ENCODE peak calls at places on chromosomes 13 and 19, in six cellular contexts. S is PC-3, X is GM23248, F is HCT116, K is SK-N-SH, Q is MM.1S. T is an unnamed sample.

GRCh38 chr13:27481766-27482165 is 31.4 kb upstream of the MTIF3 start:
- DNase-seq in S (peak; percentile 55), X (peak; percentile 32), F (peak; percentile 37), K (peak; percentile 65), Q (peak; percentile 24), T (peak; percentile 81)

GRCh38 chr13:103607995-103608394 is 541.8 kb upstream of the SLC10A2 start:
- DNase-seq in S (no peak), X (no peak), F (no peak), K (no peak), Q (no peak), T (no peak)

GRCh38 chr19:5121286-5122120 is 152.6 kb downstream of the KDM4B start:
- DNase-seq in S (no peak), X (no peak), F (no peak), K (no peak), Q (no peak), T (no peak)

GRCh38 chr13:53160211-53160610 is 131.6 kb downstream of the OLFM4 start:
- DNase-seq in S (no peak), X (no peak), F (no peak), K (no peak), Q (no peak), T (no peak)

GRCh38 chr13:30559274-30559673 is 58.4 kb upstream of the USPL1 start:
- DNase-seq in S (no peak), X (no peak), F (no peak), K (no peak), Q (no peak), T (no peak)

GRCh38 chr19:12937243-12938053 is 961 bp upstream of the CALR start:
- DNase-seq in S (peak; percentile 52), X (peak; percentile 74), F (no peak), K (peak; percentile 52), Q (peak; percentile 64), T (peak; percentile 69)

GRCh38 chr19:40762754-40763153 is 11.8 kb downstream of the SNRPA start:
- DNase-seq in S (no peak), X (no peak), F (no peak), K (no peak), Q (no peak), T (no peak)

GRCh38 chr13:62931901-62932883 is 1516.5 kb upstream of the PCDH20 start:
- DNase-seq in S (peak; percentile 33), X (peak; percentile 48), F (no peak), K (no peak), Q (no peak), T (no peak)

GRCh38 chr19:18456974-18457373 is 19.0 kb upstream of the ISYNA1 start:
- DNase-seq in S (no peak), X (peak; percentile 75), F (no peak), K (no peak), Q (no peak), T (no peak)

GRCh38 chr19:46303702-46304397 is 7.0 kb downstream of the HIF3A start:
- DNase-seq in S (no peak), X (peak; percentile 47), F (peak; percentile 92), K (peak; percentile 82), Q (no peak), T (peak; percentile 96)

GRCh38 chr19:38718747-38719543 is 25.3 kb downstream of the CAPN12 start:
- DNase-seq in S (no peak), X (peak; percentile 40), F (no peak), K (peak; percentile 64), Q (no peak), T (peak; percentile 44)

GRCh38 chr19:49954092-49954825 is 6.7 kb downstream of the SIGLEC11 start:
- DNase-seq in S (no peak), X (peak; percentile 27), F (no peak), K (no peak), Q (no peak), T (no peak)

GRCh38 chr19:13159713-13160112 is 9.5 kb downstream of the IER2 start:
- DNase-seq in S (no peak), X (no peak), F (no peak), K (no peak), Q (no peak), T (no peak)

GRCh38 chr19:48724796-48725753 is 5.5 kb upstream of the MAMSTR start:
- DNase-seq in S (peak; percentile 50), X (peak; percentile 87), F (peak; percentile 72), K (peak; percentile 75), Q (peak; percentile 45), T (peak; percentile 79)

GRCh38 chr13:102726430-102726829 is 31.6 kb upstream of the METTL21C start:
- DNase-seq in S (peak; percentile 47), X (no peak), F (no peak), K (no peak), Q (peak; percentile 21), T (no peak)

GRCh38 chr13:61954092-61954491 is 538.4 kb upstream of the PCDH20 start:
- DNase-seq in S (peak; percentile 50), X (peak; percentile 1), F (peak; percentile 19), K (peak; percentile 14), Q (no peak), T (peak; percentile 39)

DNA sequence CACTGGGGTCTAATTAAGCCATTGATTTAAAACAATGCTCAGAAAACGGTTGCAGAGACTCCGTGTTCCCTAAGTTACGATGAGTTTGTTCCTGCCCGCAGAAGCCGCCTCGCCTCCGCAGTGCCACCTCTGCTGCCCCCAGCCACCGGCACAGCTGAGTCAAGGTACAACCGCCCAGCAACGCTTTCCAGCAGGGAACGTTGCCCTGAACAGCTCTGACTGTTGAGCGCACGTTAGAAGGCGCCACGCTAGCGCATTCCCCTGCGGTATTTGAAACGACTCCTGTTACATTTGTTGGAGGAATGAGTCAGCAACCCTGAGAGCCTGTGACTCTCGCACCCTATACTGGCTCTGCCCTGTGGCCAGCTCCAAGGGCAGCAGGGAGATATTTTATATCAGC is 302.7 kb downstream of the TEX29 start:
- DNase-seq in S (no peak), X (no peak), F (no peak), K (no peak), Q (no peak), T (no peak)
- TF ChIP-seq EZH2phosphoT487 in S (no peak), X (no peak), F (no peak), K (no peak), Q (no peak), T (no peak)

GRCh38 chr13:101408154-101408553 is 8.2 kb downstream of the NALCN start:
- DNase-seq in S (no peak), X (no peak), F (no peak), K (no peak), Q (no peak), T (no peak)

GRCh38 chr13:101408992-101409656 is 7.2 kb downstream of the NALCN start:
- DNase-seq in S (no peak), X (no peak), F (no peak), K (no peak), Q (no peak), T (no peak)

GRCh38 chr13:101412076-101412475 is 4.2 kb downstream of the NALCN start:
- DNase-seq in S (no peak), X (no peak), F (no peak), K (no peak), Q (no peak), T (no peak)

GRCh38 chr13:101401196-101401595 is 15.1 kb downstream of the NALCN start:
- DNase-seq in S (no peak), X (peak; percentile 57), F (no peak), K (no peak), Q (no peak), T (no peak)

GRCh38 chr13:101406787-101407186 is 9.5 kb downstream of the NALCN start:
- DNase-seq in S (peak; percentile 55), X (peak; percentile 35), F (no peak), K (no peak), Q (no peak), T (no peak)
- H3K9ac ChIP-seq in S (no peak overlapping the region), X (no peak overlapping the region), F (no peak overlapping the region), K (peak overlapping the region; percentile 12), Q (no peak overlapping the region), T (no peak overlapping the region)

GRCh38 chr19:24032651-24033050 is 54.3 kb upstream of the ZNF254 start:
- DNase-seq in S (no peak), X (no peak), F (no peak), K (no peak), Q (no peak), T (no peak)

GRCh38 chr19:24033308-24033961 is 53.6 kb upstream of the ZNF254 start:
- DNase-seq in S (peak; percentile 91), X (peak; percentile 96), F (peak; percentile 52), K (peak; percentile 94), Q (no peak), T (peak; percentile 95)

GRCh38 chr19:24029941-24030636 is 56.9 kb upstream of the ZNF254 start:
- DNase-seq in S (no peak), X (no peak), F (no peak), K (no peak), Q (no peak), T (no peak)

GRCh38 chr19:24033962-24034342 is 53.0 kb upstream of the ZNF254 start:
- DNase-seq in S (peak; percentile 53), X (peak; percentile 89), F (no peak), K (peak; percentile 45), Q (no peak), T (peak; percentile 46)
- TF ChIP-seq EZH2phosphoT487 in S (no peak), X (no peak), F (no peak), K (no peak), Q (no peak), T (no peak)

DNA sequence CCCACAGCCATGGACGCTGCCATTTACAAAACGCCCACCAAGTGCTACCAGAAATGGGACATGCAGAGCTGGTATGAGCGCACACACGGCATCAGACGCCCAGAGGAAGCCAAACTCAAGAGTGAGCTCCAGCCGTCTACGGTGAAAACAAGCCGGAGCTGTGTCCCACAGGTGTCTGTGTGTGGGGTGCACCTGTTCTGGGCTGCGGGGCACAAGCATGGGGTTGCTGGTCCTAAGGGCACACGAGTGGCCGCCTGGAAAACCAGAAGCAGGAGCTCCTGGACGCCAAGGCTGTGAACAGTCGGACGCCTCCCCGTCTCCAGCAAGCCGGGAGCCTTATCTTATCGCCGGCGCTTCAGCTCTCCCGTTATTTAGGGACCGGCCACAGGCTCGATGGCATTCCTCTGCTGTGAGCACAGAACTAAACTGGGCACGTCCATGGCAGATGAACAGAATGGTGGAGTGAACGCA is 1.3 kb downstream of the ADPRHL1 start:
- DNase-seq in S (no peak), X (no peak), F (no peak), K (no peak), Q (no peak), T (no peak)
- H3K9ac ChIP-seq in S (no peak overlapping the region), X (no peak overlapping the region), F (no peak overlapping the region), K (no peak overlapping the region), Q (no peak overlapping the region), T (no peak overlapping the region)

DNA sequence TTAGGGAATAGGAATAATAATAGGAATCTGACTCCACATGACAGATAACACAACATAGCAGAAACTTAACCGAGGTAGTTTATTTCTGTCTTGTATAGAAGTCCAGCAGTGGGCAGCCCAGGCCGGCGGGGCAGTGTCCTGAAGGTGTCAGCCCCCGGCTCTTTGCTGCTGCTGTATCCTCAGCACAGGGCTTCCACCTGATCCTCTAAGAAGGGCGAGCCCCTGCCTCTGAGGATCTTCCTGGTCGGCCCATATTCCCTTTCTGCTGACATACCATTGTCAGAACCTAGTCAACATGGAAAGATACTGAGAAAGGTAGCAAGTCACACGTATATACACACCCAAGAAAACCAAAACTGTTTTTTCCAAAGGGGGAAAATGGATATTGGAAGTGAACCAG is 56.2 kb upstream of the GPR183 start:
- DNase-seq in S (no peak), X (no peak), F (no peak), K (no peak), Q (no peak), T (no peak)
- TF ChIP-seq EZH2phosphoT487 in S (no peak), X (no peak), F (no peak), K (no peak), Q (no peak), T (no peak)

T was measured in neural progenitor cell.